ENCODE peak calls at places on chromosomes 2 and 18, in six cellular contexts. M is GM12865; S is cardiac fibroblast; N is CD4-positive, alpha-beta T cell; J is breast epithelium; Q is astrocyte. I is an unnamed sample.

GRCh38 chr2:120105360-120105759 is 92.5 kb downstream of the EPB41L5 start:
- DNase-seq in M (peak), S (peak), N (no peak), J (no peak), Q (no peak), I (peak)

GRCh38 chr2:69456950-69457445 is 19.8 kb upstream of the NFU1 start:
- DNase-seq in M (no peak), S (no peak), N (no peak), J (no peak), Q (no peak), I (no peak)

GRCh38 chr2:36578343-36579296 is 19.3 kb downstream of the FEZ2 start:
- DNase-seq in M (no peak), S (no peak), N (no peak), J (no peak), Q (peak), I (peak)

GRCh38 chr2:68789603-68790002 is 55.0 kb downstream of the ARHGAP25 start:
- DNase-seq in M (peak), S (no peak), N (no peak), J (no peak), Q (no peak), I (peak)

GRCh38 chr18:22471546-22472131 is 53.9 kb upstream of the CTAGE1 start:
- DNase-seq in M (no peak), S (peak), N (no peak), J (no peak), Q (peak), I (no peak)

GRCh38 chr2:191274404-191274803 is 29.2 kb downstream of the MYO1B start:
- DNase-seq in M (no peak), S (no peak), N (no peak), J (no peak), Q (no peak), I (no peak)

GRCh38 chr2:224951723-224952481 is 90.4 kb downstream of the DOCK10 start:
- DNase-seq in M (peak), S (no peak), N (no peak), J (no peak), Q (no peak), I (peak)

GRCh38 chr2:9268310-9269081 is 61.9 kb downstream of the ASAP2 start:
- DNase-seq in M (no peak), S (no peak), N (no peak), J (no peak), Q (no peak), I (no peak)

GRCh38 chr18:34224423-34225217 is at the start of gene NOL4:
- DNase-seq in M (peak), S (peak), N (no peak), J (peak), Q (peak), I (peak)

GRCh38 chr2:20590704-20591515 is 60.0 kb downstream of the HS1BP3 start:
- DNase-seq in M (no peak), S (no peak), N (no peak), J (peak), Q (no peak), I (no peak)

GRCh38 chr2:124804014-124804940 is 779.2 kb downstream of the CNTNAP5 start:
- DNase-seq in M (peak), S (peak), N (no peak), J (no peak), Q (no peak), I (peak)

GRCh38 chr2:105888625-105889024 is 143.9 kb downstream of the NCK2 start:
- DNase-seq in M (peak), S (peak), N (no peak), J (no peak), Q (no peak), I (no peak)

GRCh38 chr2:224927671-224928173 is 114.5 kb downstream of the DOCK10 start:
- DNase-seq in M (no peak), S (peak), N (peak), J (no peak), Q (peak), I (no peak)

GRCh38 chr2:185583058-185583816 is 155.4 kb upstream of the FSIP2 start:
- DNase-seq in M (no peak), S (peak), N (no peak), J (no peak), Q (peak), I (no peak)

GRCh38 chr2:102486941-102487702 is 14.1 kb downstream of the SLC9A4 start:
- DNase-seq in M (no peak), S (no peak), N (no peak), J (no peak), Q (no peak), I (no peak)

GRCh38 chr2:9230881-9231280 is 24.3 kb downstream of the ASAP2 start:
- DNase-seq in M (no peak), S (no peak), N (no peak), J (no peak), Q (no peak), I (no peak)

GRCh38 chr2:38178556-38179419 is 102.8 kb upstream of the CYP1B1 start:
- DNase-seq in M (peak), S (peak), N (no peak), J (no peak), Q (peak), I (peak)

GRCh38 chr2:85600951-85601770 is 1.3 kb downstream of the TMEM150A start:
- DNase-seq in M (no peak), S (no peak), N (no peak), J (no peak), Q (no peak), I (no peak)

GRCh38 chr2:131126436-131126835 is 21.3 kb downstream of the PLEKHB2 start:
- DNase-seq in M (no peak), S (no peak), N (no peak), J (no peak), Q (no peak), I (no peak)

GRCh38 chr2:165833156-165833555 is 39.1 kb upstream of the GALNT3 start:
- DNase-seq in M (no peak), S (peak), N (no peak), J (no peak), Q (peak), I (no peak)

GRCh38 chr2:7819860-7820259 is 862.0 kb upstream of the ID2 start:
- DNase-seq in M (no peak), S (no peak), N (no peak), J (no peak), Q (no peak), I (no peak)

GRCh38 chr18:12606592-12607315 is 51.2 kb downstream of the SPIRE1 start:
- DNase-seq in M (no peak), S (peak), N (no peak), J (no peak), Q (peak), I (no peak)

GRCh38 chr2:240584486-240585031 is 2.0 kb upstream of the CAPN10 start:
- DNase-seq in M (peak), S (peak), N (no peak), J (no peak), Q (no peak), I (peak)

GRCh38 chr2:209984291-209984690 is 18.1 kb upstream of the RPE start:
- DNase-seq in M (no peak), S (no peak), N (no peak), J (no peak), Q (no peak), I (no peak)

GRCh38 chr2:88452151-88452851 is at the start of gene FOXI3:
- DNase-seq in M (no peak), S (no peak), N (no peak), J (no peak), Q (no peak), I (peak)

GRCh38 chr2:167289651-167290410 is 401.6 kb downstream of the XIRP2 start:
- DNase-seq in M (no peak), S (peak), N (no peak), J (no peak), Q (peak), I (no peak)

GRCh38 chr2:64524604-64525322 is 635 bp downstream of the AFTPH start:
- DNase-seq in M (peak), S (no peak), N (peak), J (no peak), Q (peak), I (no peak)

GRCh38 chr18:47719096-47719780 is 211.2 kb downstream of the SMAD2 start:
- DNase-seq in M (no peak), S (no peak), N (no peak), J (no peak), Q (no peak), I (no peak)

GRCh38 chr2:15919716-15920444 is 20.5 kb upstream of the MYCN start:
- DNase-seq in M (no peak), S (no peak), N (no peak), J (no peak), Q (no peak), I (no peak)

GRCh38 chr2:22992446-22992845 is 392.5 kb upstream of the KLHL29 start:
- DNase-seq in M (no peak), S (no peak), N (no peak), J (no peak), Q (no peak), I (no peak)

GRCh38 chr18:74152906-74153305 is 4.6 kb downstream of the TIMM21 start:
- DNase-seq in M (no peak), S (no peak), N (no peak), J (no peak), Q (no peak), I (no peak)

GRCh38 chr2:144515694-144516416 is 4.1 kb downstream of the ZEB2 start:
- DNase-seq in M (no peak), S (peak), N (no peak), J (no peak), Q (peak), I (peak)

GRCh38 chr2:121480826-121481225 is 49.9 kb upstream of the RNU4ATAC start:
- DNase-seq in M (no peak), S (peak), N (no peak), J (no peak), Q (peak), I (no peak)

GRCh38 chr2:65800998-65801397 is 368.6 kb upstream of the SPRED2 start:
- DNase-seq in M (peak), S (no peak), N (no peak), J (no peak), Q (no peak), I (no peak)

GRCh38 chr2:30408961-30409387 is 38.1 kb upstream of the LCLAT1 start:
- DNase-seq in M (no peak), S (peak), N (no peak), J (no peak), Q (peak), I (no peak)

DNA sequence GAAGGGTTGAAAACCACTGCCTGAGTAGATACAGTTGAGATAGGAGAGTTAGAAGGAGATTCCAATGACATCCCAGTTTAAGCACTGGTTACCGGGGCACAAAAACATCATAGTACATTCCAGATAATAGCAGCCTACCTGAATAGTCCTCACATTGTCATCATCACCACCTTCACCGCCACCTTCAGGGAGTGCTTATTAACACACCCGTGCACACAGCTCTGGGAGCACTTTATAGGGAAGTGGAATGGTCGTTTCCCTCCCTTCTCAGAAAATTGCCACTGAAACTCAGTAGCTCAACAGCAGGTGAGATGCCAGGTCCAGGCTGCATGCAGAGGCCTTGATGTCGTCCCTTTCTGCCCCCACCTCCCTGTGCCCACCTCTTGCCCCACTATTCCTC is 8.2 kb downstream of the SERPINB7 start:
- DNase-seq in M (peak), S (no peak), N (no peak), J (no peak), Q (no peak), I (no peak)
- TF ChIP-seq CTCF in M (no peak), S (no peak), N (no peak), J (no peak), Q (no peak), I (no peak)

GRCh38 chr2:70643715-70644114 is 90.1 kb upstream of the TGFA start:
- DNase-seq in M (peak), S (peak), N (no peak), J (no peak), Q (no peak), I (no peak)
- TF ChIP-seq CTCF in M (peak), S (peak), N (peak), J (no peak), Q (peak), I (peak)

DNA sequence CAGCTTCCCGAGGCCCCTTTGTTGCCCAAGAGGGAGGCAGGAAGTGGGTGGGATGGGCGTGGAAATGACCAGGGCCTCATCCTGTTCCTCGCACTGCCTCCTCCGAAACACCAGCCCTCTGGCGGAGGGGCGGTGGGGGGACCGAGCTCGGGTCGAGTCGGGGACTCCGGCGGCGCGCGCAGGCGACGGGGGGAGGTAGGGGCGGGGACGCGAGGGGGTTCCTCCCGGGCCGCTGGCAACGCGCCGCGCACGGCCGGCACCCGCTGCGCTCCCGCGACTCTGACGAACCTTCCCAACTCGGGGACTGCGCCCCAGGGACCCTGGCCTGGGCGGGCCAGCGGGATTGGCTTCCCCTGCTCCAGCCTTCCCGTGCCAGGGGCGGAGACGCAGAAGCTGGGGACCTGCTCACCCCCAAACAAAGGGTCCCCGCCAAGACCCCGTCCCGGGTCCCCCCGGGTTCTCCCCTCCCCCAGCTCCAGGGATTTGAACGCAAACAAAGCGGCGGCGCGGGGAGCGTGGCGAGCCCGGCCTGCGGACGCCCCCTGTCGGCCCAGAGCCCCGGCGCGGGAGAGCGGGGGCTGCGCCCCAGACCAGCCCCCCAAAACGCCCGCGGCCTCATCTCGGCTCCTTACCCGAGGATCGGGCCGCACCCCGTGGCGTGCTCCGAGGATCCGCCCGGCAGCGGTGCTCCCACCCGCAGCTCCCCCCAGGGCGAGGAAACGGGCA is 1.2 kb downstream of the SEMA4C start:
- DNase-seq in M (peak), S (peak), N (peak), J (peak), Q (peak), I (peak)
- TF ChIP-seq CTCF in M (peak), S (peak), N (peak), J (peak), Q (peak), I (peak)

GRCh38 chr2:140164449-140164848 is 1384.3 kb upstream of the NXPH2 start:
- DNase-seq in M (no peak), S (no peak), N (no peak), J (no peak), Q (no peak), I (no peak)
- TF ChIP-seq CTCF in M (no peak), S (no peak), N (no peak), J (no peak), Q (no peak), I (no peak)

GRCh38 chr2:128469203-128469602 is 150.5 kb upstream of the HS6ST1 start:
- DNase-seq in M (no peak), S (peak), N (no peak), J (no peak), Q (no peak), I (no peak)
- TF ChIP-seq CTCF in M (peak), S (peak), N (no peak), J (no peak), Q (peak), I (no peak)

DNA sequence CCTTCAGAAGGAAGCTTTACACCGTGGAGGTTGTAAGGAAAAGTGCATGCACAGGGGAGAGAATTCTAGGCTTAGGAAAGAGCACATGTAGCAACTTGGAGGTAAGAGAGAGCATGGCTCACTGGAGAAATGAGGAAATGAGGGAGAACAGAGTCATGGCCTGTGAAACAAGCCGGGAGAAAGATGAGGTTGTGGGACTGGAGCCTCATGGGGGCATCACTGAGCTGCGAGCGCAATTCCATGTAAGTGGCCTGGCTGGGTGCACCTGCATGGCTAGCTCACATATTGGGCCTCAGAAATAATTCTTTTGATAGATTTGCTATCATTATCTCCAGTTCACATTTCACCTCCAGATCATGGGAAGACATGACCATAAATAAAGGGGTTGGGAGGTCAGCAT is 785.5 kb upstream of the RAB6C start:
- DNase-seq in M (no peak), S (no peak), N (no peak), J (no peak), Q (no peak), I (no peak)
- TF ChIP-seq CTCF in M (no peak), S (no peak), N (no peak), J (no peak), Q (no peak), I (no peak)

DNA sequence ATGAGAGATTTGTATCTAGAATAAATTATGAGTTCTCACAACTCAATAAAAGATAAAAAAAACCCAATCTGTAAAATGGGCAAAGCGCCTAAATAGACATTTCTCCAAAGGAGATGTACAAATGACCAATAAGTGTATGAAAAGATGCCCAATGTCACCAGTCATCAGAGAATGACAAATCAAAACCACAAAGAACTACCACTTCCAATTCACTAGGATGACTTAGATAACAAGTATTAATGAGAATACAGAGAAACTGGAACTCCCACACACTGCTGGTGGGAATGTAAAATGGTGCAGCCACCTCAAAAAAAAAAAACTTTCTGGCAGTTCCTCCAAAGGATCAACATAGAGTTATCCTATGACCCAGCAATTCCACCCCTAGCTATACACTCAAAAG is 17.4 kb upstream of the COL6A3 start:
- DNase-seq in M (no peak), S (peak), N (no peak), J (no peak), Q (peak), I (no peak)
- TF ChIP-seq CTCF in M (no peak), S (no peak), N (no peak), J (no peak), Q (no peak), I (no peak)

GRCh38 chr18:36638224-36638623 is 190.6 kb downstream of the TPGS2 start:
- DNase-seq in M (peak), S (no peak), N (no peak), J (no peak), Q (no peak), I (peak)
- TF ChIP-seq CTCF in M (no peak), S (no peak), N (no peak), J (no peak), Q (no peak), I (no peak)